ENCODE peak calls at places on chromosome 11, in four cellular contexts. S, W, C and U are unnamed samples.

GRCh38 chr11:66643745-66644437 is 5.4 kb downstream of the RBM4 start:
- DNase-seq in W (no peak), S (no peak), C (no peak), U (no peak)

GRCh38 chr11:110675548-110675947 is 36.7 kb downstream of the ARHGAP20 start:
- DNase-seq in W (no peak), C (no peak), S (no peak), U (no peak)

GRCh38 chr11:108886608-108887007 is 221.7 kb downstream of the DDX10 start:
- DNase-seq in W (no peak), C (no peak), S (no peak), U (peak; percentile 28)

GRCh38 chr11:60937144-60937527 is 12.9 kb downstream of the TMEM132A start:
- DNase-seq in C (no peak), W (no peak), S (no peak), U (no peak)

GRCh38 chr11:60831143-60831500 is 10.8 kb upstream of the CCDC86 start:
- DNase-seq in C (peak; percentile 85), W (peak; percentile 61), S (peak; percentile 49), U (peak; percentile 80)

GRCh38 chr11:17010851-17011420 is 3.3 kb downstream of the PLEKHA7 start:
- DNase-seq in S (no peak), W (no peak), C (no peak), U (no peak)

GRCh38 chr11:85132839-85133238 is 494.3 kb downstream of the DLG2 start:
- DNase-seq in W (no peak), C (no peak), S (no peak), U (no peak)

GRCh38 chr11:16605440-16605970 is 132.9 kb upstream of the C11orf58 start:
- DNase-seq in W (no peak), S (no peak), C (peak; percentile 63), U (no peak)

GRCh38 chr11:13388741-13389140 is 74.3 kb downstream of the BTBD10 start:
- DNase-seq in C (no peak), S (no peak), W (no peak), U (no peak)

GRCh38 chr11:68256331-68256741 is 15.4 kb downstream of the C11orf24 start:
- DNase-seq in W (peak; percentile 53), S (no peak), C (no peak), U (no peak)

GRCh38 chr11:57482782-57483569 is 22.6 kb downstream of the RTN4RL2 start:
- DNase-seq in W (no peak), C (no peak), S (no peak), U (peak; percentile 44)

GRCh38 chr11:92865352-92865751 is 104.1 kb upstream of the MTNR1B start:
- DNase-seq in W (no peak), C (no peak), S (no peak), U (no peak)

GRCh38 chr11:46120711-46121327 is 435 bp downstream of the PHF21A start:
- DNase-seq in C (peak; percentile 76), W (peak; percentile 41), S (no peak), U (peak; percentile 43)

GRCh38 chr11:62612366-62613274 is at the start of the genes EML3 and ROM1:
- DNase-seq in W (peak; percentile 70), S (peak; percentile 85), C (peak; percentile 91), U (peak; percentile 88)

GRCh38 chr11:116390963-116391362 is 381.8 kb downstream of the BUD13 start:
- DNase-seq in C (no peak), W (no peak), S (no peak), U (no peak)

GRCh38 chr11:128563942-128564641 is 23.3 kb downstream of the ETS1 start:
- DNase-seq in S (no peak), W (no peak), C (no peak), U (no peak)

GRCh38 chr11:118923721-118924587 is 1.8 kb downstream of the BCL9L start:
- DNase-seq in W (no peak), S (no peak), C (peak; percentile 30), U (no peak)

GRCh38 chr11:106222626-106223025 is 145.2 kb downstream of the AASDHPPT start:
- DNase-seq in C (no peak), S (no peak), W (no peak), U (no peak)

GRCh38 chr11:10305262-10305963 is 540 bp downstream of the ADM start:
- DNase-seq in C (peak; percentile 16), S (no peak), W (peak; percentile 33), U (peak; percentile 52)

GRCh38 chr11:10302744-10303557 is 1.9 kb upstream of the ADM start:
- DNase-seq in W (peak; percentile 70), S (no peak), C (peak; percentile 72), U (no peak)

GRCh38 chr11:10302294-10302743 is 2.6 kb upstream of the ADM start:
- DNase-seq in W (no peak), C (no peak), S (no peak), U (no peak)

GRCh38 chr11:10304495-10305261 is at the start of gene ADM:
- DNase-seq in W (peak; percentile 90), C (peak; percentile 60), S (no peak), U (peak; percentile 91)

DNA sequence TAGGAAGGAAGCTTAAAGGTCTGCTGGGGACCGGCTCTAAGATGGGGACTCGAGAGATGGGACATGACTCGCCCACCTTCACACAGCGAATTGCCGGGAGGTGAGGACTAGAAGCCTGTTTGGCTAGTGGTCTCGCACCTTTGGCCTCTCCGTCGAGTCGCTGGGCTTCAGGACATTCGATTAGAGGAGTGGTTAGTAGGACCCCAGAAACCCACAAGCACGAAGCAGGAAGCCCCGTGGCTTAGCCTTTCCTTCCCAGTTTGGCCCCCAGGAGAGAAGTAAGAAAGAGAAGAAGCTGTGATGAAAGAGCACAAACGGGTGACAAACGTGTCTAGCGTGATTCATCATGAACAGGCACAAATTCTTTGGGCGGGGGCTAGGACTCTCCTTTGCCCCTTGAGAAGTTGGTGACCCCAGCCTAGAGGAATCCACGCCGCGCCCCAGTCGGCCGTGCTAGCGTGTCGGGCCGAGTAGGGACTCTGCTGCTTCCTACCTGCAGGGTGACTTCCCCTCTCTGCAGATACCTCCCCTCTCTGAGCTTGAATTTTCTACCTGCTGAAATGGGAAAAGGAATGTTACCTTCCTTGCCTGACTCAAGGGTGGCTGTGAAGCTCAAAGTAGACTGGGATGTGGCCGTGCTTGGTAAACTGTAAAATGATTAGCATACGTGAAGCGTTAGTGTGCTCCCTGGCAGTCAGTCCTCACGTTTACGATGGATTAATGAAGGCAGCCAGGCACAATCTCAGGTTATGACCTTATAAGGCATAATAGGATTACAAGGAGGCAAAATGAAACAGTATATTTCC is 1.1 kb upstream of the ADM start:
- DNase-seq in S (no peak), W (peak; percentile 44), C (peak; percentile 16), U (peak; percentile 78)
- TF ChIP-seq USF2 in S (no peak), W (no peak), C (no peak), U (no peak)

DNA sequence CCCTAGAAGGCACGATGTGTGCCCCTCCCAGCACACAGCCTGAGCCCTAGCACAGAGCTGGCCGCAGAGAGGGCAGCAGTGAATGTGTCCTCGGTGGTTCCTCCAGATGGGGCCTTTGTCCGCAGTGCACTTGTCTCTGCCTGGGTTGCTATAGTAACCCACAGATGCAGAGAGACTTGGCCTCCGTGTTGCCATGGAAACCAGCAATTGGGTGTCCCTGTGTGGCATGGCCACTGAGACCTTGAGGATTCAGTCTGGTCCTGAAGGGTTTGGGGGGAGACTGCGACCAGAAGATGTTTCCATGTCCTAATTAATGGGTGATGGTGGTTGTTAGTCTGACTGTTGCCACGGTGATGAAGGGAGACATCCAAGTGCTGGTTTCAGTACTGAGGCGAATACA is 42.6 kb upstream of the TUB start:
- DNase-seq in W (no peak), S (no peak), C (peak; percentile 12), U (no peak)
- TF ChIP-seq JUN in W (no peak), S (no peak), C (no peak), U (no peak)

GRCh38 chr11:47176328-47177228 is at the start of gene ARFGAP2:
- DNase-seq in W (peak; percentile 84), S (no peak), C (peak; percentile 97), U (peak; percentile 95)
- TF ChIP-seq EP300 in W (no peak), S (no peak), C (no peak), U (no peak)

GRCh38 chr11:121763526-121763925 is 310.8 kb upstream of the SORL1-AS1 start:
- DNase-seq in W (no peak), C (no peak), S (no peak), U (no peak)
- TF ChIP-seq USF2 in W (no peak), C (no peak), S (no peak), U (no peak)

GRCh38 chr11:124812876-124813275 is 12.7 kb upstream of the MSANTD2 start:
- DNase-seq in S (no peak), C (no peak), W (no peak), U (no peak)
- TF ChIP-seq JUN in S (no peak), C (no peak), W (no peak), U (no peak)

DNA sequence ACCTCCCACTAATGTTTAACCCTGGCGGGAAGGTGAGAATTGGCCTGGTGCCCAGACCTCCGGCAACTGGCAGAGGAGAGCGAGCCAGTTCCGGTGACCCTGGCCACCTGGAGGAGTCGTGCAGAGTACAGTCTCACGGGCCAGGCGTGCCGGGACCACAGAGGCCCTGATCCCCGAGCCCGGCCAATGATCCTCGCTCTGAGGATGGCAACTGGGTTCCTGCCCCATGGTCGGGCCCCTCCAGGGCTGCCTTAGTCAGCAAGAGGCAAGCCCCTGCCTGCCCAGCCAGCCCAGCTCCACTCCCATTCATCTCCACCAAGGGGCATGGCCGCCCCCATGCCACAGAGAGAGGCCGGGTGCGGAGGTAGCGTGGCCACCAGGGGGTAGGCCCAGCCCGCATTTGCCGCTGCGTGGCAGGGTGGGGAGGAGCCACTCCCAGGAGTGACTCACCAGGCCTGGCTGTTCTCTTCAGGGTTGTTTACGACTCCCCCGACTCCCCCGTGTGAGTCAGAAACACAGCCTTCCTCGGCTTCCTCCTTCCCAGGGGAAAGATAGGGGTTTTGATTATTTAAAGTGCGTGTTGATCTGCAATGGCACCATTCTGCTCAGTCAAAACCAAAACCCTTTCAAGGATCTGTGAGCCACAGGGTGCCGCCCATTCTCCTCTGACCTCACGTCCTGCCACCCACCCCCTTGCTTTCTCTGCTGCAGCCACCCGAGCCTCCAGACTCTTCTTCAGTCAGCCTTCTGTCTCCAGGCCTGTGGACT is at the start of gene SLC25A45:
- DNase-seq in C (peak; percentile 96), W (peak; percentile 87), S (no peak), U (peak; percentile 98)
- TF ChIP-seq EP300 in C (peak; percentile 85), W (no peak), S (no peak), U (peak; percentile 35)

GRCh38 chr11:197741-198235 is 4.9 kb downstream of the SCGB1C1 start:
- DNase-seq in S (no peak), W (no peak), C (no peak), U (no peak)

GRCh38 chr11:199782-200181 is 6.9 kb downstream of the SCGB1C1 start:
- DNase-seq in C (no peak), S (no peak), W (no peak), U (no peak)

GRCh38 chr11:198236-198806 is 5.4 kb downstream of the SCGB1C1 start:
- DNase-seq in W (no peak), S (no peak), C (no peak), U (no peak)

GRCh38 chr11:200224-201003 is 6.8 kb downstream of the BET1L start:
- DNase-seq in W (no peak), S (no peak), C (no peak), U (no peak)

DNA sequence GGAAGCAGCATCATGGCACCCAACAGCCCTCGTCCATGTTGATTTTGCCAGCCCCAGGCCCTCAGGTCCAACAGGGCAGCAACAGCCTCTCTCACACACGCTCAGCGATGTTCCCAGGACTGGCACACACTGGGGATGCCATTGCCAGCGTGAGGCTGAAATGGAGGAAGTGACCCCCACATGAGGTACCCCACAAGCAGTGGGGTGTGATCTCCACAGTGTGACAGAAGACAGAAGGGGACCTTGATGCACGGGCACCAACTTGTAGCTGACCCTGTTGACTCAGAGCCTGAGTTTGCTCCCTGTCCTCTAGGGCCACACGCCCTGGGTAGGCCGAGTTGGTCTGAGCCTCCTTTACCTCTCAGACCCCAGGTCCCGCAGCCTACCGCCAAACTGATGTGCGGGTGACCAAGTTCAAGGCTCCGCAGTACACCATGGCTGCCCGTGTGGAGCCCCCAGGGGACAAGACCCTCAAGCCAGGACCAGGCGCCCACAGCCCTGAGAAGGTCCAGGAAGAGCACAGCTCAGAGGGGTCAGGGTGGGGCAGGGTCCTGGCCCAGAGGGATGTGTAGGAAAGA is 6.2 kb downstream of the SCGB1C1 start:
- DNase-seq in C (no peak), S (no peak), W (no peak), U (no peak)
- TF ChIP-seq USF2 in C (no peak), S (no peak), W (no peak), U (no peak)